ENCODE peak calls at places on chromosome 1, in five cellular contexts. M is adrenal gland, K is neural crest cell, H is heart left ventricle, X is tibial artery. Q is an unnamed sample.

GRCh38 chr1:180793451-180793850 is 119.2 kb upstream of the KIAA1614 start:
- DNase-seq in M (no peak), K (no peak), H (no peak), X (no peak), Q (no peak)

GRCh38 chr1:91511386-91511785 is 10.7 kb downstream of the CDC7 start:
- DNase-seq in M (no peak), K (no peak), H (no peak), X (no peak), Q (peak; percentile 41)

GRCh38 chr1:36911631-36912364 is 122.5 kb downstream of the GRIK3 start:
- DNase-seq in M (no peak), K (no peak), H (no peak), X (peak; percentile 44), Q (no peak)

GRCh38 chr1:9182784-9183257 is 51.8 kb upstream of the H6PD start:
- DNase-seq in M (no peak), K (no peak), H (no peak), X (no peak), Q (no peak)

GRCh38 chr1:2544093-2544874 is 11.9 kb upstream of the TNFRSF14 start:
- DNase-seq in M (no peak), K (peak; percentile 20), H (no peak), X (no peak), Q (no peak)

GRCh38 chr1:226719596-226720386 is 19.3 kb downstream of the ITPKB start:
- DNase-seq in M (no peak), K (no peak), H (no peak), X (no peak), Q (peak; percentile 27)

GRCh38 chr1:11930571-11931445 is 3.7 kb upstream of the PLOD1 start:
- DNase-seq in M (no peak), K (no peak), H (peak; percentile 65), X (no peak), Q (no peak)

GRCh38 chr1:88684482-88685238 is 587 bp downstream of the PKN2 start:
- DNase-seq in M (peak; percentile 49), K (peak; percentile 55), H (peak; percentile 48), X (peak; percentile 80), Q (peak; percentile 47)

GRCh38 chr1:32969556-32969955 is 4.9 kb upstream of the RNF19B start:
- DNase-seq in M (no peak), K (no peak), H (no peak), X (peak; percentile 6), Q (no peak)

GRCh38 chr1:156608981-156609380 is 7.7 kb upstream of the GPATCH4 start:
- DNase-seq in M (no peak), K (no peak), H (no peak), X (no peak), Q (peak; percentile 53)

GRCh38 chr1:121519042-121519755 is 334.4 kb downstream of the SRGAP2C start:
- DNase-seq in M (peak; percentile 31), K (peak; percentile 58), H (peak; percentile 30), X (no peak), Q (peak; percentile 81)

GRCh38 chr1:84861516-84861915 is 31.5 kb downstream of the LPAR3 start:
- DNase-seq in M (no peak), K (no peak), H (no peak), X (no peak), Q (no peak)

GRCh38 chr1:2132222-2133038 is 62.1 kb downstream of the FAAP20 start:
- DNase-seq in M (peak; percentile 57), K (peak; percentile 42), H (peak; percentile 46), X (peak; percentile 73), Q (peak; percentile 27)

GRCh38 chr1:199178646-199179045 is 539.8 kb downstream of the PTPRC start:
- DNase-seq in M (no peak), K (no peak), H (no peak), X (no peak), Q (no peak)

GRCh38 chr1:94757931-94758330 is 62.2 kb upstream of the SLC44A3 start:
- DNase-seq in M (peak; percentile 39), K (no peak), H (peak; percentile 73), X (peak; percentile 84), Q (no peak)

GRCh38 chr1:241411056-241411775 is 54.2 kb upstream of the RGS7 start:
- DNase-seq in M (no peak), K (no peak), H (no peak), X (no peak), Q (no peak)

Q was measured in CD4-positive, alpha-beta memory T cell.